ENCODE peak calls at places on chromosomes 4 and X, in nine cellular contexts. X, Z, O, J, W, F, G, K and P are unnamed samples.

GRCh38 chr4:64581422-64581821 is 172.2 kb upstream of the TECRL start:
- DNase-seq in X (no peak), Z (no peak), O (no peak), J (no peak), W (no peak), F (no peak), G (no peak), K (no peak), P (no peak)

GRCh38 chr4:166386491-166387367 is 513.7 kb downstream of the TLL1 start:
- DNase-seq in X (no peak), Z (no peak), O (no peak), J (no peak), W (no peak), F (no peak), G (no peak), K (no peak), P (no peak)

GRCh38 chr4:136927172-136927571 is 605.1 kb downstream of the PCDH18 start:
- DNase-seq in X (no peak), Z (no peak), O (no peak), J (no peak), W (no peak), F (no peak), G (no peak), K (no peak), P (no peak)

GRCh38 chr4:143292858-143293257 is 43.8 kb upstream of the GAB1 start:
- DNase-seq in X (no peak), Z (no peak), O (no peak), J (no peak), W (no peak), F (no peak), G (no peak), K (no peak), P (no peak)

GRCh38 chr4:100517864-100518341 is at the start of gene EMCN:
- DNase-seq in X (no peak), Z (no peak), O (no peak), J (no peak), W (no peak), F (peak), G (no peak), K (no peak), P (no peak)

GRCh38 chr4:138510053-138510452 is 267.9 kb upstream of the SLC7A11 start:
- DNase-seq in X (no peak), Z (no peak), O (no peak), J (no peak), W (no peak), F (no peak), G (no peak), K (no peak), P (no peak)

GRCh38 chr4:3483471-3483921 is 20.4 kb downstream of the DOK7 start:
- DNase-seq in X (no peak), Z (no peak), O (no peak), J (no peak), W (no peak), F (no peak), G (no peak), K (no peak), P (peak)

GRCh38 chr4:107666134-107666533 is 53.9 kb downstream of the PAPSS1 start:
- DNase-seq in X (no peak), Z (no peak), O (no peak), J (no peak), W (no peak), F (no peak), G (no peak), K (no peak), P (no peak)

GRCh38 chrX:2654436-2655340 is 36.4 kb upstream of the CD99 start:
- DNase-seq in X (no peak), Z (no peak), O (peak), J (no peak), W (no peak), F (no peak), G (no peak), K (peak), P (no peak)

GRCh38 chr4:99564921-99565320 is 1.1 kb upstream of the TRMT10A start:
- DNase-seq in X (no peak), Z (no peak), O (no peak), J (no peak), W (no peak), F (no peak), G (no peak), K (no peak), P (no peak)

GRCh38 chr4:145954924-145955339 is 16.3 kb upstream of the ZNF827 start:
- DNase-seq in X (no peak), Z (no peak), O (no peak), J (no peak), W (no peak), F (no peak), G (no peak), K (no peak), P (no peak)

GRCh38 chrX:154348114-154348531 is 26.3 kb downstream of the FLNA start:
- DNase-seq in X (no peak), Z (no peak), O (no peak), J (no peak), W (peak), F (no peak), G (no peak), K (peak), P (peak)

GRCh38 chr4:183721207-183722081 is 62.4 kb downstream of the TRAPPC11 start:
- DNase-seq in X (peak), Z (no peak), O (peak), J (peak), W (peak), F (peak), G (peak), K (peak), P (peak)

GRCh38 chr4:109728385-109728784 is 1.5 kb downstream of the PLA2G12A start:
- DNase-seq in X (no peak), Z (no peak), O (no peak), J (no peak), W (no peak), F (no peak), G (no peak), K (no peak), P (no peak)

GRCh38 chr4:120544838-120545237 is 377.7 kb downstream of the PRDM5 start:
- DNase-seq in X (no peak), Z (no peak), O (no peak), J (no peak), W (no peak), F (no peak), G (no peak), K (no peak), P (no peak)

GRCh38 chrX:22922961-22923360 is 76.8 kb upstream of the DDX53 start:
- DNase-seq in X (no peak), Z (no peak), O (no peak), J (no peak), W (no peak), F (no peak), G (no peak), K (no peak), P (no peak)

GRCh38 chrX:134548257-134548732 is 88.3 kb downstream of the HPRT1 start:
- DNase-seq in X (peak), Z (no peak), O (no peak), J (no peak), W (no peak), F (no peak), G (no peak), K (no peak), P (no peak)

GRCh38 chr4:40887690-40888089 is 137.9 kb downstream of the NSUN7 start:
- DNase-seq in X (no peak), Z (no peak), O (no peak), J (no peak), W (no peak), F (no peak), G (no peak), K (no peak), P (no peak)

GRCh38 chrX:131746491-131746968 is 202.7 kb downstream of the OR13H1 start:
- DNase-seq in X (no peak), Z (no peak), O (no peak), J (no peak), W (peak), F (no peak), G (peak), K (peak), P (peak)

GRCh38 chrX:154607370-154607769 is 11.7 kb downstream of the CTAG1B start:
- DNase-seq in X (no peak), Z (no peak), O (peak), J (no peak), W (no peak), F (no peak), G (no peak), K (no peak), P (no peak)

GRCh38 chr4:7653510-7654414 is 219.0 kb upstream of the PSAPL1 start:
- DNase-seq in X (no peak), Z (no peak), O (no peak), J (no peak), W (peak), F (no peak), G (no peak), K (no peak), P (peak)

GRCh38 chr4:17286737-17287460 is 225.0 kb downstream of the QDPR start:
- DNase-seq in X (no peak), Z (no peak), O (no peak), J (no peak), W (no peak), F (no peak), G (no peak), K (no peak), P (no peak)

GRCh38 chrX:123580871-123581270 is 152.0 kb downstream of the THOC2 start:
- DNase-seq in X (no peak), Z (no peak), O (no peak), J (no peak), W (no peak), F (no peak), G (no peak), K (no peak), P (no peak)

GRCh38 chr4:83083925-83084475 is 30.5 kb downstream of the PLAC8 start:
- DNase-seq in X (peak), Z (peak), O (no peak), J (no peak), W (no peak), F (no peak), G (peak), K (no peak), P (no peak)

GRCh38 chr4:23234018-23234417 is 541.3 kb downstream of the GBA3 start:
- DNase-seq in X (no peak), Z (no peak), O (no peak), J (no peak), W (no peak), F (no peak), G (no peak), K (no peak), P (no peak)

GRCh38 chr4:124529131-124529530 is 183.4 kb downstream of the ANKRD50 start:
- DNase-seq in X (no peak), Z (no peak), O (no peak), J (no peak), W (no peak), F (no peak), G (no peak), K (no peak), P (no peak)

GRCh38 chrX:82218361-82218760 is 1016.5 kb downstream of the SH3BGRL start:
- DNase-seq in X (no peak), Z (no peak), O (no peak), J (peak), W (no peak), F (no peak), G (peak), K (no peak), P (no peak)

GRCh38 chr4:24126776-24127175 is 236.9 kb upstream of the PPARGC1A start:
- DNase-seq in X (no peak), Z (no peak), O (no peak), J (no peak), W (no peak), F (no peak), G (no peak), K (no peak), P (no peak)

GRCh38 chrX:10165580-10166247 is 8.9 kb downstream of the CLCN4 start:
- DNase-seq in X (no peak), Z (no peak), O (no peak), J (peak), W (no peak), F (no peak), G (no peak), K (no peak), P (no peak)

GRCh38 chrX:154602766-154603437 is 16.2 kb downstream of the CTAG1B start:
- DNase-seq in X (no peak), Z (no peak), O (peak), J (no peak), W (no peak), F (no peak), G (no peak), K (no peak), P (no peak)

GRCh38 chrX:103793541-103793932 is 16.9 kb downstream of the PLP1 start:
- DNase-seq in X (no peak), Z (no peak), O (no peak), J (no peak), W (no peak), F (no peak), G (no peak), K (no peak), P (no peak)

GRCh38 chr4:181968371-181968770 is 274.8 kb upstream of the TENM3 start:
- DNase-seq in X (no peak), Z (no peak), O (no peak), J (no peak), W (no peak), F (no peak), G (no peak), K (no peak), P (no peak)

GRCh38 chr4:15500721-15501120 is 31.0 kb downstream of the CC2D2A start:
- DNase-seq in X (no peak), Z (no peak), O (no peak), J (no peak), W (no peak), F (no peak), G (no peak), K (no peak), P (no peak)

GRCh38 chr4:110480031-110480549 is 4.1 kb downstream of the ENPEP start:
- DNase-seq in X (no peak), Z (no peak), O (no peak), J (no peak), W (no peak), F (no peak), G (no peak), K (no peak), P (no peak)